ENCODE peak calls at places on chromosomes 1 and 21, in ten cellular contexts. S is psoas muscle, F is MM.1S, I is OCI-LY7, A is tibial artery, U is choroid plexus epithelial cell, T is adrenal gland, W is GM13976, Q is IMR-90, Y is astrocyte of the spinal cord. G is an unnamed sample.

GRCh38 chr21:14949603-14950002 is 115.2 kb downstream of the NRIP1 start:
- DNase-seq in S (no peak), F (no peak), I (no peak), A (no peak), U (no peak), T (no peak), W (no peak), Q (no peak), Y (no peak), G (no peak)

GRCh38 chr1:175072131-175072941 is 4.7 kb downstream of the TNN start:
- DNase-seq in S (peak), F (peak), I (no peak), A (peak), U (peak), T (no peak), W (peak), Q (peak), Y (peak), G (no peak)

GRCh38 chr1:151952811-151953210 is 40.8 kb downstream of the S100A10 start:
- DNase-seq in S (no peak), F (no peak), I (no peak), A (no peak), U (no peak), T (no peak), W (no peak), Q (no peak), Y (no peak), G (no peak)

GRCh38 chr21:21688877-21689276 is 690.7 kb downstream of the NCAM2 start:
- DNase-seq in S (no peak), F (peak), I (no peak), A (no peak), U (peak), T (peak), W (no peak), Q (peak), Y (peak), G (no peak)

GRCh38 chr1:60598055-60598910 is 484.1 kb upstream of the NFIA start:
- DNase-seq in S (no peak), F (no peak), I (no peak), A (no peak), U (no peak), T (no peak), W (no peak), Q (no peak), Y (peak), G (no peak)

GRCh38 chr1:85361106-85361505 is 84.7 kb upstream of the BCL10 start:
- DNase-seq in S (no peak), F (no peak), I (no peak), A (no peak), U (peak), T (no peak), W (no peak), Q (peak), Y (peak), G (no peak)

GRCh38 chr1:65009724-65010420 is 43.5 kb upstream of the JAK1 start:
- DNase-seq in S (no peak), F (no peak), I (no peak), A (no peak), U (no peak), T (no peak), W (no peak), Q (no peak), Y (no peak), G (no peak)

GRCh38 chr21:14306143-14306907 is 76.6 kb downstream of the HSPA13 start:
- DNase-seq in S (no peak), F (peak), I (peak), A (no peak), U (peak), T (no peak), W (no peak), Q (peak), Y (no peak), G (no peak)

GRCh38 chr1:101112051-101112770 is 86.6 kb upstream of the DPH5 start:
- DNase-seq in S (peak), F (peak), I (peak), A (peak), U (no peak), T (peak), W (no peak), Q (no peak), Y (no peak), G (no peak)

GRCh38 chr1:163866539-163866938 is 544.8 kb downstream of the NUF2 start:
- DNase-seq in S (no peak), F (no peak), I (no peak), A (no peak), U (no peak), T (no peak), W (no peak), Q (no peak), Y (no peak), G (no peak)

GRCh38 chr1:69858534-69858933 is 290.8 kb downstream of the LRRC7 start:
- DNase-seq in S (no peak), F (no peak), I (no peak), A (no peak), U (peak), T (no peak), W (no peak), Q (no peak), Y (peak), G (no peak)

GRCh38 chr1:26317612-26318337 is at the start of gene CD52:
- DNase-seq in S (no peak), F (peak), I (peak), A (no peak), U (no peak), T (no peak), W (peak), Q (no peak), Y (no peak), G (peak)

GRCh38 chr1:111496398-111496797 is 7.0 kb downstream of the ADORA3 start:
- DNase-seq in S (no peak), F (peak), I (no peak), A (no peak), U (no peak), T (no peak), W (no peak), Q (no peak), Y (no peak), G (no peak)

GRCh38 chr1:28395181-28395580 is 25.6 kb downstream of the PHACTR4 start:
- DNase-seq in S (no peak), F (no peak), I (no peak), A (no peak), U (no peak), T (no peak), W (no peak), Q (peak), Y (no peak), G (no peak)

GRCh38 chr1:54278941-54279422 is 79.0 kb downstream of the MRPL37 start:
- DNase-seq in S (no peak), F (no peak), I (no peak), A (peak), U (peak), T (peak), W (no peak), Q (peak), Y (peak), G (peak)

GRCh38 chr1:202873026-202873425 is 15.9 kb downstream of the RABIF start:
- DNase-seq in S (no peak), F (no peak), I (no peak), A (no peak), U (no peak), T (no peak), W (no peak), Q (no peak), Y (no peak), G (no peak)

GRCh38 chr1:17404034-17404671 is 32.2 kb downstream of the PADI6 start:
- DNase-seq in S (no peak), F (no peak), I (no peak), A (no peak), U (no peak), T (no peak), W (no peak), Q (no peak), Y (no peak), G (no peak)

GRCh38 chr21:36113647-36114428 is 21.0 kb upstream of the CBR3 start:
- DNase-seq in S (no peak), F (peak), I (no peak), A (no peak), U (no peak), T (no peak), W (no peak), Q (no peak), Y (no peak), G (peak)

GRCh38 chr1:16441312-16441641 is 753 bp downstream of the NECAP2 start:
- DNase-seq in S (no peak), F (peak), I (peak), A (no peak), U (peak), T (no peak), W (no peak), Q (no peak), Y (peak), G (no peak)

GRCh38 chr1:208369658-208370057 is 125.5 kb upstream of the PLXNA2 start:
- DNase-seq in S (no peak), F (no peak), I (no peak), A (no peak), U (no peak), T (no peak), W (no peak), Q (no peak), Y (no peak), G (no peak)

GRCh38 chr1:222181191-222181590 is 366.7 kb downstream of the HHIPL2 start:
- DNase-seq in S (no peak), F (no peak), I (no peak), A (no peak), U (no peak), T (no peak), W (no peak), Q (no peak), Y (no peak), G (no peak)

GRCh38 chr1:172447641-172448040 is 3.8 kb upstream of the PIGC start:
- DNase-seq in S (no peak), F (no peak), I (no peak), A (no peak), U (no peak), T (peak), W (no peak), Q (no peak), Y (no peak), G (no peak)

GRCh38 chr1:100613817-100614559 is 76.0 kb downstream of the GPR88 start:
- DNase-seq in S (no peak), F (no peak), I (no peak), A (no peak), U (no peak), T (no peak), W (no peak), Q (no peak), Y (no peak), G (no peak)

GRCh38 chr1:94684690-94685089 is 135.5 kb upstream of the SLC44A3 start:
- DNase-seq in S (no peak), F (no peak), I (no peak), A (no peak), U (no peak), T (no peak), W (no peak), Q (no peak), Y (no peak), G (no peak)

GRCh38 chr21:46057111-46057709 is 40.7 kb upstream of the COL6A2 start:
- DNase-seq in S (no peak), F (no peak), I (no peak), A (no peak), U (no peak), T (no peak), W (peak), Q (no peak), Y (no peak), G (no peak)

GRCh38 chr1:247247568-247247967 is 8.3 kb upstream of the VN1R5 start:
- DNase-seq in S (no peak), F (no peak), I (no peak), A (no peak), U (no peak), T (no peak), W (no peak), Q (no peak), Y (no peak), G (no peak)

GRCh38 chr1:10181154-10181553 is 29.2 kb upstream of the KIF1B start:
- DNase-seq in S (no peak), F (no peak), I (no peak), A (no peak), U (no peak), T (no peak), W (no peak), Q (no peak), Y (no peak), G (no peak)

GRCh38 chr1:154586641-154587040 is 19.1 kb downstream of the CHRNB2 start:
- DNase-seq in S (no peak), F (no peak), I (no peak), A (no peak), U (no peak), T (no peak), W (no peak), Q (no peak), Y (no peak), G (no peak)

GRCh38 chr21:34177919-34178567 is 104.7 kb downstream of the MRPS6 start:
- DNase-seq in S (no peak), F (no peak), I (no peak), A (no peak), U (no peak), T (no peak), W (no peak), Q (no peak), Y (no peak), G (no peak)

DNA sequence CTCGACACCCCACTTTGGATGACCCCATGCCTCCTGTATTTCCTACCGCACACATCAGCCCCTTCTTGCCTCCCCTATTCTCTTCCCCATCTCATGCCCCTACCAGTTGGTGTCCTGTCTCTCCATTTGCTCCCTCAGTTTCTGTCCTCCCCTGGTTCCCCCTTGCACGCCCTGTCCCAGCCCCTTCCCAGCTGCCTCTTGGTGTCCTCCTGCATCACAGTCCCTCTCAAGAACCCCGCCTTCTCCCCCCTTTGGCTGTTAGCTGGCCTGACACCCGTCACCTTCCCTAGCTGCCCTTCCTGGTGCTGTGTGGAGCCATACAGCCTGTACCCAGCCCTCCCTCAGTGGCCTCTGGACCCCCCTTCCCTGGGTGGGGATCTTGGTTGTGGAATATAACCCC is 41.5 kb upstream of the NFASC start:
- DNase-seq in S (no peak), F (no peak), I (no peak), A (no peak), U (no peak), T (no peak), W (no peak), Q (no peak), Y (no peak), G (no peak)
- TF ChIP-seq CTCF in S (no peak), F (no peak), I (no peak), A (no peak), U (no peak), T (no peak), W (no peak), Q (no peak), Y (no peak), G (no peak)

GRCh38 chr1:4033129-4033676 is 133.1 kb upstream of the C1orf174 start:
- DNase-seq in S (no peak), F (no peak), I (no peak), A (no peak), U (no peak), T (no peak), W (no peak), Q (no peak), Y (no peak), G (no peak)

GRCh38 chr1:4032571-4032970 is 132.5 kb upstream of the C1orf174 start:
- DNase-seq in S (no peak), F (no peak), I (no peak), A (no peak), U (no peak), T (no peak), W (no peak), Q (no peak), Y (no peak), G (no peak)

GRCh38 chr1:4033732-4034131 is 133.7 kb upstream of the C1orf174 start:
- DNase-seq in S (no peak), F (no peak), I (no peak), A (no peak), U (no peak), T (no peak), W (no peak), Q (no peak), Y (no peak), G (no peak)

GRCh38 chr1:4029376-4029775 is 129.3 kb upstream of the C1orf174 start:
- DNase-seq in S (no peak), F (no peak), I (peak), A (no peak), U (no peak), T (no peak), W (no peak), Q (no peak), Y (no peak), G (no peak)

GRCh38 chr1:4034318-4034887 is 134.3 kb upstream of the C1orf174 start:
- DNase-seq in S (no peak), F (no peak), I (peak), A (no peak), U (no peak), T (no peak), W (no peak), Q (no peak), Y (no peak), G (no peak)
- TF ChIP-seq CTCF in S (no peak), F (no peak), I (peak), A (no peak), U (no peak), T (no peak), W (no peak), Q (no peak), Y (no peak), G (no peak)

GRCh38 chr1:205248793-205249601 is 21.3 kb downstream of the TMCC2 start:
- DNase-seq in S (no peak), F (no peak), I (no peak), A (peak), U (peak), T (peak), W (no peak), Q (peak), Y (peak), G (peak)
- TF ChIP-seq CTCF in S (no peak), F (no peak), I (no peak), A (no peak), U (no peak), T (no peak), W (no peak), Q (no peak), Y (no peak), G (no peak)

GRCh38 chr21:17607684-17608083 is 5.0 kb downstream of the BTG3 start:
- DNase-seq in S (no peak), F (no peak), I (no peak), A (no peak), U (peak), T (no peak), W (no peak), Q (no peak), Y (no peak), G (no peak)
- TF ChIP-seq CTCF in S (no peak), F (no peak), I (no peak), A (no peak), U (no peak), T (no peak), W (no peak), Q (no peak), Y (no peak), G (no peak)

GRCh38 chr1:237340892-237341291 is 298.9 kb downstream of the RYR2 start:
- DNase-seq in S (no peak), F (no peak), I (no peak), A (no peak), U (no peak), T (no peak), W (no peak), Q (no peak), Y (no peak), G (no peak)

GRCh38 chr1:237342730-237343129 is 300.7 kb downstream of the RYR2 start:
- DNase-seq in S (no peak), F (no peak), I (no peak), A (no peak), U (no peak), T (no peak), W (no peak), Q (no peak), Y (no peak), G (no peak)

DNA sequence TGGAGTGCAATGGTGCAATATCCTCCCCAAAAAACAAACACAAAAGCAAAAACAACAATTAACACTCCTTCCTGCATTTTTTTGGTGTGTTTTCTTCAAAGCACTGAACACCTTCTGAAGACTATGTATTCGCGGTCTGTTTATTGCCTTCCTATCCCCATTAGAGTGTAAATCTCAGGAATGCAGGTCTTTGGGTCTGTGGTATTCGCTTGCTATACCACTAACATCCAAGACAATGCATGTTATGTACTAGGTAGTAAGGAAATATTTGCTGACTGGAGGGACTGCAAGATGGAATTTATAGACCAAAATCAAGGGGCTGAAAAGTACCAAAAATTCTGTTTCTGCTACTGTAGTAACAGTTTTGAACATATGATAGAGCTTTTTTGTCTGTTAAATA is 299.4 kb downstream of the RYR2 start:
- DNase-seq in S (no peak), F (no peak), I (no peak), A (no peak), U (no peak), T (no peak), W (no peak), Q (no peak), Y (no peak), G (no peak)
- TF ChIP-seq CTCF in S (no peak), F (no peak), I (no peak), A (no peak), U (no peak), T (no peak), W (no peak), Q (no peak), Y (no peak), G (no peak)